ENCODE peak calls at places on chromosomes 12 and 14, in five cellular contexts. P is cardiac fibroblast; F is stimulated activated CD4-positive, alpha-beta T cell treated with anti-CD3 and anti-CD28 coated beads, Interleukin-4, amount 100 ng/mL, for 4 hours; K is T-helper 1 cell; E is amniotic stem cell. Z is an unnamed sample.

GRCh38 chr14:90573385-90574105 is 176.7 kb downstream of the CALM1 start:
- DNase-seq in P (peak; percentile 33), F (no peak), K (no peak), E (no peak), Z (no peak)

GRCh38 chr14:59101441-59101840 is 87.0 kb upstream of the DAAM1 start:
- DNase-seq in P (no peak), F (no peak), K (no peak), E (no peak), Z (no peak)

GRCh38 chr14:32564591-32564990 is 235.5 kb downstream of the AKAP6 start:
- DNase-seq in P (peak; percentile 56), F (no peak), K (no peak), E (no peak), Z (no peak)

GRCh38 chr14:104316723-104317499 is 178.5 kb downstream of the KIF26A start:
- DNase-seq in P (no peak), F (no peak), K (no peak), E (no peak), Z (no peak)

GRCh38 chr12:39807043-39807442 is 187.4 kb upstream of the ABCD2 start:
- DNase-seq in P (peak; percentile 32), F (no peak), K (no peak), E (no peak), Z (no peak)

GRCh38 chr12:122024132-122024785 is 2.6 kb downstream of the BCL7A start:
- DNase-seq in P (no peak), F (no peak), K (no peak), E (no peak), Z (no peak)

GRCh38 chr14:72565917-72566316 is 328.0 kb downstream of the DPF3 start:
- DNase-seq in P (no peak), F (no peak), K (no peak), E (no peak), Z (no peak)

GRCh38 chr12:48980389-48980952 is 2.3 kb downstream of the WNT1 start:
- DNase-seq in P (no peak), F (no peak), K (peak; percentile 24), E (no peak), Z (peak; percentile 25)

GRCh38 chr12:125861299-125862281 is 796.4 kb downstream of the AACS start:
- DNase-seq in P (no peak), F (no peak), K (no peak), E (no peak), Z (no peak)

GRCh38 chr12:132153501-132154340 is 9.5 kb downstream of the NOC4L start:
- DNase-seq in P (peak; percentile 82), F (peak; percentile 67), K (peak; percentile 69), E (no peak), Z (peak; percentile 59)

GRCh38 chr14:97802430-97802829 is 1005.2 kb downstream of the VRK1 start:
- DNase-seq in P (no peak), F (no peak), K (no peak), E (no peak), Z (no peak)

GRCh38 chr12:47534695-47535094 is 171.1 kb downstream of the RPAP3 start:
- DNase-seq in P (peak; percentile 15), F (no peak), K (no peak), E (no peak), Z (no peak)

GRCh38 chr14:65703996-65704395 is 291.5 kb downstream of the FUT8 start:
- DNase-seq in P (peak; percentile 6), F (no peak), K (no peak), E (no peak), Z (no peak)

GRCh38 chr12:117030187-117030896 is 68.9 kb downstream of the TESC start:
- DNase-seq in P (no peak), F (no peak), K (no peak), E (no peak), Z (no peak)

GRCh38 chr12:93137656-93138612 is 208.8 kb upstream of the EEA1 start:
- DNase-seq in P (peak; percentile 54), F (no peak), K (no peak), E (no peak), Z (no peak)

GRCh38 chr14:105162374-105162979 is 6.1 kb downstream of the JAG2 start:
- DNase-seq in P (no peak), F (no peak), K (no peak), E (no peak), Z (no peak)

GRCh38 chr14:56198438-56198837 is 80.2 kb downstream of the PELI2 start:
- DNase-seq in P (no peak), F (no peak), K (no peak), E (no peak), Z (no peak)

GRCh38 chr12:6626654-6627283 is 9.0 kb downstream of the LPAR5 start:
- DNase-seq in P (peak; percentile 31), F (no peak), K (no peak), E (no peak), Z (no peak)

GRCh38 chr12:3888654-3889053 is 15.5 kb upstream of the PARP11 start:
- DNase-seq in P (no peak), F (no peak), K (no peak), E (no peak), Z (no peak)

GRCh38 chr12:104720346-104721064 is 237.6 kb downstream of the SLC41A2 start:
- DNase-seq in P (no peak), F (peak; percentile 26), K (peak; percentile 66), E (no peak), Z (peak; percentile 60)

GRCh38 chr12:67426067-67426466 is 156.9 kb downstream of the CAND1 start:
- DNase-seq in P (peak; percentile 70), F (no peak), K (no peak), E (no peak), Z (no peak)

GRCh38 chr14:37133284-37133913 is 39.0 kb downstream of the SLC25A21 start:
- DNase-seq in P (no peak), F (no peak), K (no peak), E (no peak), Z (no peak)

GRCh38 chr14:90815817-90816662 is at the start of gene TTC7B:
- DNase-seq in P (peak; percentile 41), F (peak; percentile 42), K (peak; percentile 21), E (no peak), Z (peak; percentile 21)

GRCh38 chr12:132597333-132598283 is 12.8 kb downstream of the LRCOL1 start:
- DNase-seq in P (peak; percentile 89), F (no peak), K (no peak), E (no peak), Z (peak; percentile 44)

GRCh38 chr14:55843718-55844403 is 263.9 kb downstream of the KTN1 start:
- DNase-seq in P (peak; percentile 21), F (no peak), K (no peak), E (no peak), Z (no peak)

GRCh38 chr14:67557118-67557517 is 24.0 kb downstream of the PLEKHH1 start:
- DNase-seq in P (peak; percentile 19), F (no peak), K (no peak), E (no peak), Z (no peak)

GRCh38 chr12:11961686-11962085 is 109.1 kb upstream of the BCL2L14 start:
- DNase-seq in P (no peak), F (no peak), K (no peak), E (no peak), Z (no peak)

GRCh38 chr12:20404576-20405346 is 36.4 kb downstream of the PDE3A start:
- DNase-seq in P (peak; percentile 65), F (no peak), K (no peak), E (no peak), Z (no peak)

GRCh38 chr12:107515446-107515958 is 170.1 kb upstream of the PWP1 start:
- DNase-seq in P (peak; percentile 74), F (no peak), K (no peak), E (peak; percentile 57), Z (no peak)

GRCh38 chr14:37819155-37820015 is 224.0 kb downstream of the TTC6 start:
- DNase-seq in P (peak; percentile 17), F (no peak), K (no peak), E (no peak), Z (no peak)

GRCh38 chr14:66403183-66403582 is 83.0 kb upstream of the CCDC196 start:
- DNase-seq in P (peak; percentile 46), F (no peak), K (no peak), E (no peak), Z (no peak)

GRCh38 chr12:50740307-50740706 is 23.6 kb upstream of the ATF1 start:
- DNase-seq in P (peak; percentile 10), F (no peak), K (no peak), E (no peak), Z (no peak)

Z was measured in T-helper 9 cell.